ENCODE peak calls at places on chromosomes 5 and 9, in six cellular contexts. K is lower leg skin; T is activated CD4-positive, alpha-beta T cell treated with anti-CD3 and anti-CD28 coated beads, Interleukin-2, amount 50 U/mL, for 4 hours; E is ELR; G is left ventricle myocardium inferior; C is AG09309. Z is an unnamed sample.

GRCh38 chr5:36298546-36298945 is 3.2 kb downstream of the RANBP3L start:
- DNase-seq in E (no peak), C (peak; percentile 92), K (no peak), G (no peak), T (no peak), Z (peak; percentile 97)

GRCh38 chr9:3498691-3499090 is 27.1 kb downstream of the RFX3 start:
- DNase-seq in G (no peak), K (no peak), C (no peak), E (no peak), T (no peak), Z (peak; percentile 17)

GRCh38 chr5:38039091-38039490 is 199.2 kb upstream of the GDNF start:
- DNase-seq in T (no peak), K (no peak), C (no peak), E (no peak), G (no peak), Z (no peak)

GRCh38 chr9:129382281-129383004 is 204.4 kb upstream of the IER5L start:
- DNase-seq in T (no peak), E (no peak), C (no peak), K (no peak), G (no peak), Z (no peak)

GRCh38 chr5:119356384-119357188 is 767 bp downstream of the TNFAIP8 start:
- DNase-seq in E (no peak), T (no peak), C (no peak), K (no peak), G (no peak), Z (no peak)

GRCh38 chr9:98564714-98565113 is 144.0 kb downstream of the GABBR2 start:
- DNase-seq in K (no peak), T (no peak), C (no peak), E (no peak), G (no peak), Z (no peak)

GRCh38 chr5:43313854-43314457 is 744 bp upstream of the HMGCS1 start:
- DNase-seq in K (no peak), C (no peak), E (no peak), G (no peak), T (no peak), Z (no peak)

GRCh38 chr5:132209131-132209530 is 18.5 kb downstream of the P4HA2 start:
- DNase-seq in T (no peak), C (no peak), E (peak; percentile 48), G (no peak), K (no peak), Z (peak; percentile 69)

GRCh38 chr5:96816991-96817390 is 9.2 kb upstream of the ERAP1 start:
- DNase-seq in T (no peak), E (no peak), C (no peak), G (no peak), K (no peak), Z (no peak)

GRCh38 chr9:34689512-34689911 is 1.6 kb downstream of the CCL19 start:
- DNase-seq in K (no peak), C (no peak), T (no peak), G (no peak), E (no peak), Z (no peak)

GRCh38 chr5:113514263-113514590 is 733 bp downstream of the YTHDC2 start:
- DNase-seq in C (no peak), E (peak; percentile 41), G (no peak), K (no peak), T (no peak), Z (no peak)

GRCh38 chr9:71812385-71812784 is 44.1 kb upstream of the CEMIP2 start:
- DNase-seq in G (peak; percentile 51), T (no peak), K (no peak), E (no peak), C (peak; percentile 50), Z (peak; percentile 76)

GRCh38 chr5:27318701-27319100 is 280.3 kb upstream of the CDH9 start:
- DNase-seq in K (no peak), T (no peak), G (no peak), C (no peak), E (no peak), Z (no peak)

GRCh38 chr5:56670916-56671315 is 144.4 kb upstream of the MAP3K1 start:
- DNase-seq in C (no peak), G (no peak), T (no peak), K (no peak), E (peak; percentile 71), Z (no peak)

GRCh38 chr5:73938280-73938937 is 312.4 kb downstream of the ARHGEF28 start:
- DNase-seq in E (peak; percentile 98), T (no peak), G (no peak), K (no peak), C (peak; percentile 91), Z (peak; percentile 99)

GRCh38 chr9:124723352-124723751 is 47.8 kb downstream of the NR6A1 start:
- DNase-seq in C (no peak), G (no peak), E (no peak), K (no peak), T (no peak), Z (no peak)

GRCh38 chr5:39578887-39579497 is 154.2 kb upstream of the DAB2 start:
- DNase-seq in T (no peak), G (no peak), K (no peak), E (peak; percentile 51), C (no peak), Z (peak; percentile 39)

GRCh38 chr5:10520716-10521115 is 43.2 kb upstream of the ANKRD33B start:
- DNase-seq in C (no peak), K (no peak), E (no peak), T (no peak), G (no peak), Z (peak; percentile 62)

GRCh38 chr5:83095973-83096539 is 18.7 kb downstream of the XRCC4 start:
- DNase-seq in K (no peak), C (no peak), E (peak; percentile 92), T (no peak), G (no peak), Z (peak; percentile 73)

GRCh38 chr5:175814676-175815075 is 56.7 kb upstream of the CPLX2 start:
- DNase-seq in G (peak; percentile 20), C (peak; percentile 46), K (no peak), E (peak; percentile 91), T (no peak), Z (peak; percentile 79)

GRCh38 chr5:74626386-74627222 is 13.9 kb downstream of the ENC1 start:
- DNase-seq in T (no peak), K (no peak), C (no peak), G (no peak), E (no peak), Z (no peak)

GRCh38 chr9:129007035-129007765 is 20.9 kb downstream of the SH3GLB2 start:
- DNase-seq in C (no peak), K (no peak), E (no peak), G (peak; percentile 62), T (no peak), Z (no peak)

GRCh38 chr5:91141642-91142041 is 241.5 kb downstream of the ARRDC3 start:
- DNase-seq in C (no peak), K (no peak), E (no peak), G (no peak), T (no peak), Z (no peak)

GRCh38 chr9:6827370-6827949 is 69.7 kb downstream of the KDM4C start:
- DNase-seq in E (peak; percentile 62), C (no peak), T (no peak), G (no peak), K (no peak), Z (peak; percentile 20)

GRCh38 chr5:181207214-181207959 is 2.4 kb upstream of the TRIM7 start:
- DNase-seq in G (peak; percentile 85), K (peak; percentile 75), T (peak; percentile 78), E (peak; percentile 94), C (peak; percentile 79), Z (peak; percentile 92)

GRCh38 chr9:135109650-135110049 is 22.2 kb downstream of the OLFM1 start:
- DNase-seq in C (no peak), G (no peak), E (no peak), T (no peak), K (no peak), Z (no peak)

GRCh38 chr9:129173296-129174101 is 4.6 kb downstream of the IER5L start:
- DNase-seq in T (no peak), E (peak; percentile 39), C (no peak), K (no peak), G (peak; percentile 31), Z (peak; percentile 51)

GRCh38 chr9:68794898-68795297 is 89.9 kb downstream of the PIP5K1B start:
- DNase-seq in T (no peak), E (no peak), C (no peak), K (no peak), G (no peak), Z (no peak)

GRCh38 chr9:116154334-116154975 is 864 bp downstream of the PAPPA start:
- DNase-seq in G (peak; percentile 22), E (peak; percentile 39), K (no peak), C (no peak), T (no peak), Z (no peak)

GRCh38 chr5:154756871-154757646 is 1.9 kb downstream of the LARP1 start:
- DNase-seq in G (peak; percentile 65), E (peak; percentile 57), T (peak; percentile 58), C (no peak), K (peak; percentile 39), Z (peak; percentile 49)

GRCh38 chr5:56169949-56170348 is 63.2 kb downstream of the ANKRD55 start:
- DNase-seq in T (no peak), C (no peak), G (no peak), E (no peak), K (no peak), Z (no peak)

GRCh38 chr9:107739601-107740082 is 250.1 kb upstream of the KLF4 start:
- DNase-seq in K (peak; percentile 56), C (no peak), T (no peak), G (peak; percentile 79), E (peak; percentile 63), Z (peak; percentile 45)

GRCh38 chr5:61280766-61281427 is 51.2 kb upstream of the ZSWIM6 start:
- DNase-seq in E (peak; percentile 15), T (no peak), C (no peak), K (no peak), G (peak; percentile 51), Z (no peak)

GRCh38 chr9:96856363-96857286 is 2.3 kb upstream of the ZNF782 start:
- DNase-seq in T (peak; percentile 68), K (no peak), C (peak; percentile 31), E (peak; percentile 85), G (peak; percentile 27), Z (peak; percentile 65)

GRCh38 chr5:105868038-105868775 is 1802.5 kb downstream of the EFNA5 start:
- DNase-seq in E (no peak), T (no peak), C (no peak), K (no peak), G (no peak), Z (peak; percentile 1)

Z was measured in AG10803.